ENCODE peak calls at places on chromosomes 3 and 15, in ten cellular contexts. O, I, P, K, X, N, Z, M, B and D are unnamed samples.

GRCh38 chr15:38038659-38039442 is 104.4 kb downstream of the TMCO5A start:
- DNase-seq in O (no peak), I (no peak), P (no peak), K (no peak), X (no peak), N (no peak), Z (peak), M (peak), B (no peak), D (no peak)

GRCh38 chr3:114127517-114127916 is 51.3 kb downstream of the DRD3 start:
- DNase-seq in O (no peak), I (no peak), P (no peak), K (no peak), X (no peak), N (no peak), Z (no peak), M (no peak), B (no peak), D (no peak)

GRCh38 chr15:31177936-31178335 is 76.4 kb upstream of the TRPM1 start:
- DNase-seq in O (no peak), I (no peak), P (no peak), K (no peak), X (no peak), N (no peak), Z (no peak), M (no peak), B (no peak), D (no peak)

GRCh38 chr3:108509263-108509662 is 1.1 kb downstream of the MYH15 start:
- DNase-seq in O (no peak), I (no peak), P (no peak), K (no peak), X (no peak), N (no peak), Z (peak), M (no peak), B (no peak), D (no peak)

GRCh38 chr15:42065008-42065407 is 29.4 kb downstream of the PLA2G4D start:
- DNase-seq in O (no peak), I (no peak), P (no peak), K (no peak), X (no peak), N (no peak), Z (no peak), M (no peak), B (no peak), D (peak)

GRCh38 chr3:173823911-173824460 is 426.4 kb downstream of the NLGN1 start:
- DNase-seq in O (no peak), I (no peak), P (no peak), K (no peak), X (no peak), N (no peak), Z (no peak), M (peak), B (no peak), D (no peak)

GRCh38 chr3:98817546-98817945 is 54.4 kb downstream of the ST3GAL6 start:
- DNase-seq in O (no peak), I (peak), P (peak), K (peak), X (no peak), N (no peak), Z (no peak), M (peak), B (no peak), D (no peak)

GRCh38 chr3:7315037-7315436 is 454.1 kb downstream of the GRM7 start:
- DNase-seq in O (no peak), I (no peak), P (no peak), K (no peak), X (no peak), N (no peak), Z (no peak), M (no peak), B (no peak), D (no peak)

GRCh38 chr3:124273651-124274050 is 281.7 kb upstream of the ROPN1 start:
- DNase-seq in O (no peak), I (no peak), P (no peak), K (no peak), X (no peak), N (no peak), Z (no peak), M (peak), B (no peak), D (no peak)

GRCh38 chr3:193552911-193553310 is 1.8 kb downstream of the ATP13A4 start:
- DNase-seq in O (no peak), I (no peak), P (no peak), K (no peak), X (no peak), N (no peak), Z (no peak), M (no peak), B (no peak), D (no peak)

GRCh38 chr3:183534249-183534648 is 21.3 kb downstream of the KLHL6 start:
- DNase-seq in O (no peak), I (no peak), P (no peak), K (no peak), X (no peak), N (no peak), Z (peak), M (peak), B (no peak), D (no peak)

GRCh38 chr3:151210676-151211381 is 7.8 kb upstream of the GPR171 start:
- DNase-seq in O (no peak), I (peak), P (peak), K (no peak), X (no peak), N (no peak), Z (no peak), M (no peak), B (no peak), D (no peak)

GRCh38 chr3:10434938-10435336 is 70.4 kb downstream of the ATP2B2 start:
- DNase-seq in O (no peak), I (no peak), P (no peak), K (no peak), X (no peak), N (no peak), Z (no peak), M (no peak), B (no peak), D (no peak)

GRCh38 chr3:134406331-134407246 is 32.3 kb upstream of the AMOTL2 start:
- DNase-seq in O (peak), I (peak), P (no peak), K (no peak), X (peak), N (peak), Z (peak), M (peak), B (no peak), D (no peak)
- H3K4me3 ChIP-seq in O (peak), I (peak), P (no peak), K (no peak), X (peak), N (peak), Z (peak), M (peak), B (peak), D (no peak)

DNA sequence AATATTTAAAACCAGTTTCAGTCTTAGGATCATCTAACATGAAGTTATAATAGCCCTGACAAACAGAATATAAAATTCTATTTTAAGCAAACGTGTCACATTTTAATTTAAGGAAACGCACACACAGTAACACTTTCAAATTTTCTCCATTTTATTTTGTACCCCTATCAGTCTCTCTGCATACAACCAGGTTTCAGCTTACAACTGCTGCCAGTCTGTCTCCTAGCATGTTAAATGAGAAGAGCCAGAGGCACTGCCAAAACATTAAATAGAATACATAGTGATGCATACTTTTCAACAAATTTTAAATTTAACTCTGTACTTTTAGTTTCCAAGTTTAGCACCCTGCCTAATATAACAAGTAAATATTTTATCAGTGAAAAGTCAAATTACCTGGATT is 60.8 kb downstream of the UACA start:
- DNase-seq in O (no peak), I (no peak), P (no peak), K (no peak), X (no peak), N (no peak), Z (no peak), M (no peak), B (no peak), D (no peak)
- H3K4me3 ChIP-seq in O (peak), I (no peak), P (no peak), K (no peak), X (peak), N (peak), Z (no peak), M (peak), B (no peak), D (no peak)

DNA sequence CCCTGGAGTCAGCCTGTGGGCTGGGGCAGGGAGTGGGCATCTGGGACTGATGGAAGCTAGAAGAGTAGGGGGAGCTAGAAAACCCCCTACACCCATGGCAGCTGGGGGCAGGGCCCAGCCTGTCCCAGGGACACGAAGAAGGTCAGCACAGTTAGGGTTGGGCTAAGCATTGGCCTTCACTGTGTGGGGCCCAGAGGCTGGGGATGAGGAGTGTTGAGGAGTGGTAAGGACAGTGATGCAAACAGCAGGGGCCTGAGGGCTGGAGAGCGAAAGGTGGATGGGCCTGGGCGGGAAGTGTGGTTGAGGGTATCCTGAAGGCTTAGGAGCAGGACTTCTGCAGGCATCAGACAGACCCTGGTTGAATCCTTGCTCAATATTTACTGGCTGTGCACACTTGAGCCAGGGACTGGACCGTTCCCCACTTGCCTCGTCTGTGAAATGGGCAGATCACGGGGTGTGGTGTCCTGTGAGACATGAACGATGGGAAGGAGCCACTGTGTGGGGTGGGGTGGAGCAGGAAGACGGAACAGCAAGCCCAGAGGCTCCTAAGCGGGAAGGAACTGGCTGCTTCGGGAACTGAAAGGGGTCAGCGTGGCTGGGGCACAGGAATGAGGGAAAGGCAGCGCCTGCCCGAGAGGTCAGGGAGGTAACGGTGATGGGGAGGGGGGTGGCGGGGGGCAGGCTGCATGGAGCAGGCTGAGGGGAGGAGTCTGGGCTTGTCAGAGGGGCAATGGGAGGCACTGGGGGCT is 7.3 kb downstream of the PRKCD start:
- DNase-seq in O (no peak), I (no peak), P (peak), K (no peak), X (no peak), N (no peak), Z (no peak), M (no peak), B (no peak), D (no peak)
- H3K4me3 ChIP-seq in O (no peak), I (no peak), P (peak), K (no peak), X (no peak), N (peak), Z (no peak), M (no peak), B (no peak), D (no peak)

GRCh38 chr15:52112203-52112750 is 298 bp downstream of the BCL2L10 start:
- DNase-seq in O (peak), I (peak), P (peak), K (peak), X (peak), N (peak), Z (peak), M (no peak), B (no peak), D (peak)
- H3K4me3 ChIP-seq in O (no peak), I (peak), P (peak), K (peak), X (peak), N (peak), Z (peak), M (peak), B (peak), D (no peak)